ENCODE peak calls at places on chromosome 2, in four cellular contexts. J, P, Z and L are unnamed samples.

GRCh38 chr2:47534179-47534919 is 131.4 kb downstream of the MSH2 start:
- DNase-seq in J (peak), P (peak), Z (peak), L (no peak)

GRCh38 chr2:231170058-231170457 is 28.4 kb upstream of the ARMC9 start:
- DNase-seq in J (no peak), P (peak), Z (no peak), L (no peak)

GRCh38 chr2:45105050-45105582 is 95.9 kb upstream of the SIX2 start:
- DNase-seq in J (no peak), P (no peak), Z (no peak), L (no peak)

GRCh38 chr2:230602562-230603230 is 109.9 kb upstream of the CAB39 start:
- DNase-seq in J (no peak), P (no peak), Z (peak), L (no peak)

GRCh38 chr2:10454505-10454904 is 6.4 kb upstream of the ODC1 start:
- DNase-seq in J (no peak), P (no peak), Z (no peak), L (no peak)

GRCh38 chr2:70897203-70897976 is 38.3 kb upstream of the ATP6V1B1 start:
- DNase-seq in J (no peak), P (peak), Z (no peak), L (no peak)

GRCh38 chr2:44310287-44310686 is 35.0 kb downstream of the SLC3A1 start:
- DNase-seq in J (no peak), P (peak), Z (no peak), L (peak)

GRCh38 chr2:693606-694005 is 16.4 kb upstream of the TMEM18 start:
- DNase-seq in J (no peak), P (no peak), Z (no peak), L (no peak)

GRCh38 chr2:121881950-121882349 is 126.5 kb downstream of the TSN start:
- DNase-seq in J (no peak), P (no peak), Z (no peak), L (no peak)

GRCh38 chr2:25528173-25528572 is 145.2 kb downstream of the DTNB start:
- DNase-seq in J (no peak), P (peak), Z (no peak), L (no peak)

GRCh38 chr2:53778536-53779162 is 8.1 kb downstream of the ASB3 start:
- DNase-seq in J (no peak), P (no peak), Z (no peak), L (no peak)

GRCh38 chr2:126839711-126840110 is 59.0 kb upstream of the TEX51 start:
- DNase-seq in J (no peak), P (no peak), Z (no peak), L (peak)

GRCh38 chr2:75518638-75519465 is 41.9 kb downstream of the EVA1A start:
- DNase-seq in J (no peak), P (peak), Z (no peak), L (no peak)

GRCh38 chr2:27922842-27923241 is 32.3 kb downstream of the BABAM2 start:
- DNase-seq in J (no peak), P (no peak), Z (no peak), L (no peak)

GRCh38 chr2:1748176-1748740 is 3.9 kb upstream of the PXDN start:
- DNase-seq in J (no peak), P (peak), Z (no peak), L (no peak)

GRCh38 chr2:167510071-167510759 is 621.9 kb downstream of the XIRP2 start:
- DNase-seq in J (no peak), P (peak), Z (no peak), L (no peak)

GRCh38 chr2:86068098-86069047 is 37.3 kb downstream of the POLR1A start:
- DNase-seq in J (no peak), P (peak), Z (no peak), L (no peak)

GRCh38 chr2:86070868-86071267 is 34.8 kb downstream of the POLR1A start:
- DNase-seq in J (no peak), P (no peak), Z (no peak), L (no peak)

GRCh38 chr2:86066915-86067314 is 38.8 kb downstream of the POLR1A start:
- DNase-seq in J (no peak), P (no peak), Z (no peak), L (no peak)

GRCh38 chr2:86069783-86070339 is 35.8 kb downstream of the POLR1A start:
- DNase-seq in J (no peak), P (no peak), Z (no peak), L (no peak)

DNA sequence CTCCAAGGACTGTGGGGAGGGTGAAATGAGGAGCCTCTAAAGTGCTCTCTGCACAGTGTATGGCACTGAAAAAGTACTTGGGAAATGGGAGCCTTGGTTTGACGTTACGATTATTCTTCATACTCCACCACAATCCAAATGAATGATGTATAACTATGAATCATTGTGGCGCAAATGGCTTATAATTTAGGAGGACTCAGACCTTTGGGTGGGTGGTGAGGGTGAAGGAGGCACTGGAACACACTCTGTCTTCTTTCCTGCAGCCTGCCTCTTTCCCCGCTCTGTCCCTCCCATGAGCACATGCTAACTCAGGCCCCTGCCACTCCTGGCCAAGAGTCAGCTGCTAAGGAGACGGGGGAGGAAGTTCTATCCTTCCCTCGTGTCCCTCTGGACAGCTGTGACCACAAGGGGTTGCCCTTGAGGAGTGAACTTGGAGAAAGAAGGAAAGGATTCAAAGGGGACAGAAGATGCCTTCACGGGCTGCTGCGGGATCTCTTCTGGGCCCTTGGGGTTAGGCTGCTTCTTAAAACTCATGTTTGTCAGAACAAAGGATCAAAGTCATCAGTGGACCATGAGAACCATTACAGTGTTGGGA is 36.5 kb downstream of the POLR1A start:
- DNase-seq in J (no peak), P (peak), Z (no peak), L (no peak)
- H2AFZ ChIP-seq in J (no peak), P (no peak), Z (no peak), L (no peak)

GRCh38 chr2:3387644-3388411 is 8.3 kb downstream of the TRAPPC12 start:
- DNase-seq in J (no peak), P (no peak), Z (no peak), L (no peak)

GRCh38 chr2:3389193-3389592 is 9.7 kb downstream of the TRAPPC12 start:
- DNase-seq in J (no peak), P (no peak), Z (no peak), L (no peak)

GRCh38 chr2:3388412-3388738 is 8.9 kb downstream of the TRAPPC12 start:
- DNase-seq in J (no peak), P (no peak), Z (no peak), L (no peak)

GRCh38 chr2:3387011-3387410 is 7.5 kb downstream of the TRAPPC12 start:
- DNase-seq in J (no peak), P (no peak), Z (no peak), L (no peak)

GRCh38 chr2:3386448-3386958 is 7.0 kb downstream of the TRAPPC12 start:
- DNase-seq in J (no peak), P (no peak), Z (no peak), L (no peak)
- H2AFZ ChIP-seq in J (no peak), P (no peak), Z (no peak), L (no peak)

DNA sequence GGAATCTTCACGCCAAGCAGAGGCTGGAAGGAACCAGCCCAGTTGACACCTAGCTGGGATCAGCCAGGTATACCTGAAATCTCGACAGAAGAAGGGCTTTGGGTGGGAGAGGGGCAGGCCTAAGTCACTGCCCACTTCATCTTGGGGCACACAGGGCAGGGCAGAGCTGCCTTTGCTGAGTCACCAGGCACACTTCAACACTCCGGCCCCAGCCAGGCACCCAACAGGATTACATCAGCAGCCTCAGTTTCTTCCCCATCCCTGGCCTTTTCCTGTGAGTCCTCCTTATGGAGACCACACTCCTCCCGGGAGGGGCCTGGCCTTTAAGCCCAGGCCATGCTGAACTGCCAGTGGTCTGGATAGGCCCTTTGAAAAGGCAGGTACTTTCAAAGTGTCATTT is 201.7 kb upstream of the HS6ST1 start:
- DNase-seq in J (no peak), P (peak), Z (no peak), L (no peak)
- H2AFZ ChIP-seq in J (no peak), P (no peak), Z (no peak), L (no peak)

GRCh38 chr2:161842751-161843433 is 218.7 kb downstream of the SLC4A10 start:
- DNase-seq in J (no peak), P (no peak), Z (no peak), L (no peak)
- H2AFZ ChIP-seq in J (no peak), P (no peak), Z (no peak), L (no peak)

GRCh38 chr2:177129610-177130009 is 83.0 kb upstream of the HNRNPA3 start:
- DNase-seq in J (no peak), P (no peak), Z (no peak), L (no peak)
- H2AFZ ChIP-seq in J (no peak), P (no peak), Z (no peak), L (no peak)

DNA sequence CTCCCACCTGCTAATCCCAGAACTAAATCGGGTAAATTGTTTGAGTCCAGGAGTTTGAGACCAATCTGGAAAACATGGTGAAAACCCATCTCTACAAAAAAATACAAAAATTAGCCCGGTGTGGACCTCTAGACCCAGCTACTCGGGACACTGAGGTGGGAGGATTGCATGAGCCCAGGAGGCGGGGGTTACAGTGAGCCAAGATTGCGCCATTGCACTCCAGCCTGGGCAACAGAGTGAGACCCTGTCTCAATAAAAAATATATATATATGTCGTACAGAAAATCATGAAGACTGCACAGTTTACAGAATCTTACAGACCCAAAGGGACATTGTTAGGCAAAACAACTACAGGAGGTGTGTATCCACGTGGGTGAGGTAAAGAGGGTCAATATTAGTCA is 4.0 kb upstream of the DPY30 start:
- DNase-seq in J (no peak), P (no peak), Z (no peak), L (no peak)
- H2AFZ ChIP-seq in J (no peak), P (peak), Z (no peak), L (no peak)

DNA sequence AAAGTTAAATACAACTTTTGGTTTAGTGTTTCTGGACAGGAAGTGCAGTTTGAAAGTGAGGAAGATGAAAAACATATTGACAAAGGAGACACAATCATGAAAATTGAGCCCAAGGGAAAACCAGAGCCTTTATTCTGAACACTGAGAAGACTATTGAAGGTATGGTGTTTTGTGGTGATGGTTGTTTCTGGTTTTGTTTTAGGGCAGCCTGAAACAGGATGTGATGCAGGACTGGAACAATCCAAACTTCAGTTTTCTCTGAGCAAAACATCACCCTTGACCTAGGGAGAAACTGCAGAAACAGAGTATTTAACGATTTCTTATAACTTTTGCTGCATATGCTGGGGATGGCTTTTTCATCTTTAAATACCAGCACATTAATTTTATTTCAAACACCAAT is 76.6 kb upstream of the RFX8 start:
- DNase-seq in J (no peak), P (no peak), Z (no peak), L (no peak)
- H2AFZ ChIP-seq in J (no peak), P (no peak), Z (no peak), L (no peak)

GRCh38 chr2:160632576-160632975 is 139.0 kb upstream of the RBMS1 start:
- DNase-seq in J (no peak), P (no peak), Z (no peak), L (no peak)
- H2AFZ ChIP-seq in J (no peak), P (peak), Z (no peak), L (peak)